ENCODE peak calls at places on chromosomes 12 and 14, in six cellular contexts. I is tibial artery; P is ovary; T is CD8-positive, alpha-beta T cell; R is heart left ventricle; X is colonic mucosa. H is an unnamed sample.

GRCh38 chr14:61112506-61112905 is 131.5 kb downstream of the SLC38A6 start:
- DNase-seq in I (no peak), P (no peak), T (no peak), R (no peak), X (no peak), H (no peak)

GRCh38 chr12:99911076-99911475 is 73.7 kb downstream of the ANKS1B start:
- DNase-seq in I (peak; percentile 23), P (no peak), T (no peak), R (no peak), X (peak; percentile 17), H (no peak)

GRCh38 chr12:7072024-7072423 is 11.5 kb downstream of the C1S start:
- DNase-seq in I (no peak), P (no peak), T (no peak), R (no peak), X (no peak), H (no peak)

GRCh38 chr12:96988919-96989318 is 81.9 kb downstream of the NEDD1 start:
- DNase-seq in I (no peak), P (no peak), T (no peak), R (no peak), X (no peak), H (no peak)

GRCh38 chr14:21382886-21383847 is 652 bp downstream of the SUPT16H start:
- DNase-seq in I (peak; percentile 31), P (peak; percentile 19), T (peak; percentile 60), R (peak; percentile 41), X (peak; percentile 49), H (peak; percentile 36)

GRCh38 chr12:53748072-53748840 is 3.5 kb downstream of the CISTR start:
- DNase-seq in I (no peak), P (no peak), T (no peak), R (no peak), X (no peak), H (no peak)

GRCh38 chr12:109714913-109715244 is 1.3 kb downstream of the FAM222A start:
- DNase-seq in I (no peak), P (no peak), T (no peak), R (no peak), X (peak; percentile 30), H (no peak)

GRCh38 chr14:69636051-69636639 is 24.7 kb downstream of the SUSD6 start:
- DNase-seq in I (no peak), P (no peak), T (no peak), R (no peak), X (no peak), H (no peak)

GRCh38 chr12:98402081-98402480 is 113.3 kb upstream of the TMPO start:
- DNase-seq in I (no peak), P (no peak), T (no peak), R (no peak), X (no peak), H (no peak)

GRCh38 chr14:35818346-35819115 is 7.6 kb upstream of the BRMS1L start:
- DNase-seq in I (no peak), P (no peak), T (no peak), R (no peak), X (no peak), H (peak; percentile 32)

GRCh38 chr12:114888458-114888857 is 204.5 kb upstream of the TBX3 start:
- DNase-seq in I (no peak), P (no peak), T (no peak), R (no peak), X (no peak), H (peak; percentile 38)

GRCh38 chr12:49564241-49565118 is 3.5 kb downstream of the MCRS1 start:
- DNase-seq in I (no peak), P (no peak), T (no peak), R (no peak), X (no peak), H (no peak)

GRCh38 chr12:112905451-112906089 is 1.2 kb upstream of the OAS1 start:
- DNase-seq in I (no peak), P (no peak), T (no peak), R (no peak), X (peak; percentile 62), H (no peak)

GRCh38 chr12:6927379-6927991 is at the start of gene ATN1:
- DNase-seq in I (peak; percentile 86), P (peak; percentile 96), T (peak; percentile 69), R (peak; percentile 89), X (peak; percentile 79), H (peak; percentile 79)

GRCh38 chr14:99605299-99605961 is 1.4 kb upstream of the CCDC85C start:
- DNase-seq in I (peak; percentile 44), P (peak; percentile 42), T (peak; percentile 85), R (peak; percentile 60), X (peak; percentile 71), H (peak; percentile 79)

GRCh38 chr14:66508846-66509621 is 1.1 kb downstream of the GPHN start:
- DNase-seq in I (peak; percentile 27), P (peak; percentile 38), T (peak; percentile 62), R (peak; percentile 30), X (peak; percentile 68), H (peak; percentile 50)

GRCh38 chr12:92503029-92503931 is 199.5 kb upstream of the PLEKHG7 start:
- DNase-seq in I (no peak), P (peak; percentile 49), T (no peak), R (no peak), X (no peak), H (no peak)

GRCh38 chr12:11731042-11731357 is 81.5 kb downstream of the ETV6 start:
- DNase-seq in I (no peak), P (no peak), T (no peak), R (no peak), X (no peak), H (no peak)
- H3K4me1 ChIP-seq in I (peaks cover 86% of the 10 kb centered on the region), P (peaks cover 5% of the 10 kb centered on the region), T (peaks cover 43% of the 10 kb centered on the region), R (peaks cover 23% of the 10 kb centered on the region), X (peaks cover 12% of the 10 kb centered on the region), H (peaks cover 68% of the 10 kb centered on the region)

DNA sequence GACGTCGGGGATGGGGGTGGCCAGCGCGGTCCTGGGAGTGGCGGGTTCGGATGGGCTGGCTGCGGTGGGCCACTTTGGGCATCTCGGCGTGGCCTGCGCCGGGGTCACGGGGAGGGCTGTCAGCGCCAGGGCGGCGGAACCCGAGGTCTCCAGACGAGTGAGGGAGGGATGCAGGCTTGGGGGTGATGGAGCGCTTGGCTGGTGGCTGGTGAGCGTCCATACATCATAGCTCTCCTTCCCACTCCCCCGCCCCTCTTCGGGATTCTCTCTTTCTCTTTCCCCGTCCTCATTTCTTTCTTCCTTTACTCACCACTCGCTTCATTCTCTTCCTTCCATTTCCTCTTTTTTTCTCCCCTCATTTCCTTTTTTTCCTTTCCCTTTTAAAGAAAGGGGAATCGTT is 260.1 kb upstream of the E2F7 start:
- DNase-seq in I (no peak), P (peak; percentile 30), T (no peak), R (no peak), X (no peak), H (no peak)
- H3K4me3 ChIP-seq in I (peak overlapping the region; percentile 49), P (peak overlapping the region; percentile 66), T (no peak overlapping the region), R (peak overlapping the region; percentile 25), X (peak overlapping the region; percentile 38), H (peak overlapping the region; percentile 54)

DNA sequence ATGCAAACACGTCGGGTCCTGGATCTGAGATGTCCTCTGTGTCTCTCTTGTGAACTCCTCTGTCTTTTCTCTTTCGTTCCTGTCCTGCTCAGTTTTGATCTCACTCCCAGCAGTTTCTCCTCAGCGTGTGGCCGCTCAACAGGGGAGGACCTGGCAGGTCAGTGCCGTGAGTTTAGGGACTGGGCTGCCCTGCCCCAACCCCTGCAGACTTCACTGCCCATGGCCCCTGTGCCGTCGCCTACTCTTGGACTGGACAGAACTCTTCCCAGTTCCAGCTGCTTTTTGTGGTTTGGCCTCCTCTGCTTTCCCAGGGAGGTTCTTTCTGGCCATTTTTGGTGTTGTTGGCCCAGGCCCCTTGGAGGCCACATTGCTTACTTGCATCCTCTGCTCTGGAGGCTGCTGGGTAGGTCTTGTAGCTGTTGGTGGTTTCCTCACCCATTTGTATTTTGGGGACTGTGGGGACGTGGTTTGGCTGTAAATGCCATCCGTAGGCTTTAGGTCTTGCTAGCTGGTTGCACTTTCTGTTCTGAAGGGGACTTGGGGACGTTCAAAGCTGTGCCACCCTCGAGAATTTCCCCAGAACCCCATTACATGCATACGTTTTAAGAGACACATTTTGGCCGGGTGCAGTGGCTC is 20.0 kb upstream of the DNAH10 start:
- DNase-seq in I (no peak), P (no peak), T (no peak), R (no peak), X (no peak), H (no peak)
- H3K27ac ChIP-seq in I (no peak overlapping the region), P (no peak overlapping the region), T (peak overlapping the region; percentile 22), R (no peak overlapping the region), X (no peak overlapping the region), H (no peak overlapping the region)

GRCh38 chr14:91280129-91280528 is 35.6 kb upstream of the GPR68 start:
- DNase-seq in I (no peak), P (no peak), T (no peak), R (no peak), X (no peak), H (no peak)
- H3K4me1 ChIP-seq in I (peaks cover 17% of the 10 kb centered on the region), P (peaks cover 2% of the 10 kb centered on the region), T (no peaks in the 10 kb centered on the region), R (peaks cover 18% of the 10 kb centered on the region), X (no peaks in the 10 kb centered on the region), H (peaks cover 4% of the 10 kb centered on the region)

GRCh38 chr12:181921-182320 is 32.0 kb downstream of the SLC6A12 start:
- DNase-seq in I (no peak), P (no peak), T (no peak), R (no peak), X (no peak), H (no peak)
- H3K4me3 ChIP-seq in I (no peak overlapping the region), P (no peak overlapping the region), T (no peak overlapping the region), R (no peak overlapping the region), X (no peak overlapping the region), H (no peak overlapping the region)

GRCh38 chr14:91310620-91311283 is 66.2 kb upstream of the GPR68 start:
- DNase-seq in I (no peak), P (no peak), T (no peak), R (no peak), X (no peak), H (no peak)

GRCh38 chr14:91313852-91314251 is 69.3 kb upstream of the GPR68 start:
- DNase-seq in I (no peak), P (no peak), T (no peak), R (no peak), X (no peak), H (no peak)

GRCh38 chr14:91315844-91316267 is 71.4 kb upstream of the GPR68 start:
- DNase-seq in I (no peak), P (no peak), T (peak; percentile 88), R (no peak), X (no peak), H (peak; percentile 67)

GRCh38 chr14:91311284-91311662 is 66.8 kb upstream of the GPR68 start:
- DNase-seq in I (no peak), P (no peak), T (peak; percentile 78), R (no peak), X (peak; percentile 63), H (peak; percentile 55)

GRCh38 chr14:91313154-91313850 is 68.8 kb upstream of the GPR68 start:
- DNase-seq in I (no peak), P (no peak), T (no peak), R (no peak), X (no peak), H (no peak)
- H3K27ac ChIP-seq in I (no peak overlapping the region), P (no peak overlapping the region), T (no peak overlapping the region), R (no peak overlapping the region), X (no peak overlapping the region), H (no peak overlapping the region)

GRCh38 chr12:1698638-1699214 is 7.9 kb downstream of the ADIPOR2 start:
- DNase-seq in I (no peak), P (no peak), T (no peak), R (no peak), X (no peak), H (no peak)

GRCh38 chr12:1695836-1696670 is 5.2 kb downstream of the ADIPOR2 start:
- DNase-seq in I (no peak), P (no peak), T (no peak), R (no peak), X (no peak), H (no peak)

GRCh38 chr12:1696800-1697199 is 5.9 kb downstream of the ADIPOR2 start:
- DNase-seq in I (no peak), P (no peak), T (no peak), R (no peak), X (no peak), H (no peak)

GRCh38 chr12:1692895-1693294 is 2.0 kb downstream of the ADIPOR2 start:
- DNase-seq in I (no peak), P (no peak), T (no peak), R (no peak), X (no peak), H (no peak)

GRCh38 chr12:1697253-1697652 is 6.4 kb downstream of the ADIPOR2 start:
- DNase-seq in I (no peak), P (no peak), T (no peak), R (no peak), X (no peak), H (no peak)
- H3K4me1 ChIP-seq in I (peaks cover 32% of the 10 kb centered on the region), P (peaks cover 8% of the 10 kb centered on the region), T (peaks cover 23% of the 10 kb centered on the region), R (peaks cover 42% of the 10 kb centered on the region), X (no peaks in the 10 kb centered on the region), H (peaks cover 62% of the 10 kb centered on the region)

H was measured in transverse colon.